ENCODE peak calls at places on chromosomes 5 and 9, in six cellular contexts. One of them, this sample, is unnamed.

GRCh38 chr5:67179695-67180302 is 16.8 kb downstream of the CD180 start:
- DNase-seq in activated naive CD8-positive, alpha-beta T cell treated with anti-CD3 and anti-CD28 coated beads for 36 hours: no peak
- DNase-seq in Caki2: no peak
- DNase-seq in activated CD4-positive, alpha-beta T cell treated with anti-CD3 and anti-CD28 coated beads, Interleukin-2, amount 50 U/mL, for 4 hours: no peak
- DNase-seq in CD8-positive, alpha-beta memory T cell: no peak
- DNase-seq in iPS-NIHi11: no peak
- DNase-seq in this sample: no peak

GRCh38 chr9:35962126-35962906 is 4.4 kb upstream of the OR2S2 start:
- DNase-seq in Caki2: peak
- DNase-seq in iPS-NIHi11: peak
- DNase-seq in activated CD4-positive, alpha-beta T cell treated with anti-CD3 and anti-CD28 coated beads, Interleukin-2, amount 50 U/mL, for 4 hours: no peak
- DNase-seq in CD8-positive, alpha-beta memory T cell: no peak
- DNase-seq in activated naive CD8-positive, alpha-beta T cell treated with anti-CD3 and anti-CD28 coated beads for 36 hours: no peak
- DNase-seq in this sample: no peak

GRCh38 chr9:137694962-137695875 is 76.4 kb downstream of the EHMT1 start:
- DNase-seq in Caki2: no peak
- DNase-seq in activated naive CD8-positive, alpha-beta T cell treated with anti-CD3 and anti-CD28 coated beads for 36 hours: no peak
- DNase-seq in CD8-positive, alpha-beta memory T cell: no peak
- DNase-seq in activated CD4-positive, alpha-beta T cell treated with anti-CD3 and anti-CD28 coated beads, Interleukin-2, amount 50 U/mL, for 4 hours: no peak
- DNase-seq in iPS-NIHi11: peak
- DNase-seq in this sample: no peak

GRCh38 chr9:70683841-70684240 is 269.4 kb upstream of the KLF9 start:
- DNase-seq in iPS-NIHi11: no peak
- DNase-seq in activated CD4-positive, alpha-beta T cell treated with anti-CD3 and anti-CD28 coated beads, Interleukin-2, amount 50 U/mL, for 4 hours: no peak
- DNase-seq in activated naive CD8-positive, alpha-beta T cell treated with anti-CD3 and anti-CD28 coated beads for 36 hours: no peak
- DNase-seq in CD8-positive, alpha-beta memory T cell: no peak
- DNase-seq in Caki2: no peak
- DNase-seq in this sample: no peak

GRCh38 chr9:5231212-5231611 is at the start of gene INSL4:
- DNase-seq in CD8-positive, alpha-beta memory T cell: no peak
- DNase-seq in Caki2: no peak
- DNase-seq in activated naive CD8-positive, alpha-beta T cell treated with anti-CD3 and anti-CD28 coated beads for 36 hours: no peak
- DNase-seq in iPS-NIHi11: no peak
- DNase-seq in activated CD4-positive, alpha-beta T cell treated with anti-CD3 and anti-CD28 coated beads, Interleukin-2, amount 50 U/mL, for 4 hours: no peak
- DNase-seq in this sample: no peak

GRCh38 chr5:140136624-140137023 is 10.9 kb downstream of the IGIP start:
- DNase-seq in activated CD4-positive, alpha-beta T cell treated with anti-CD3 and anti-CD28 coated beads, Interleukin-2, amount 50 U/mL, for 4 hours: no peak
- DNase-seq in Caki2: no peak
- DNase-seq in iPS-NIHi11: no peak
- DNase-seq in CD8-positive, alpha-beta memory T cell: no peak
- DNase-seq in activated naive CD8-positive, alpha-beta T cell treated with anti-CD3 and anti-CD28 coated beads for 36 hours: no peak
- DNase-seq in this sample: no peak

GRCh38 chr5:109865636-109866035 is 175.9 kb downstream of the MAN2A1 start:
- DNase-seq in Caki2: peak
- DNase-seq in activated naive CD8-positive, alpha-beta T cell treated with anti-CD3 and anti-CD28 coated beads for 36 hours: no peak
- DNase-seq in iPS-NIHi11: no peak
- DNase-seq in activated CD4-positive, alpha-beta T cell treated with anti-CD3 and anti-CD28 coated beads, Interleukin-2, amount 50 U/mL, for 4 hours: no peak
- DNase-seq in CD8-positive, alpha-beta memory T cell: no peak
- DNase-seq in this sample: no peak

GRCh38 chr5:3381206-3381825 is 214.3 kb upstream of the IRX1 start:
- DNase-seq in CD8-positive, alpha-beta memory T cell: no peak
- DNase-seq in Caki2: no peak
- DNase-seq in iPS-NIHi11: no peak
- DNase-seq in activated CD4-positive, alpha-beta T cell treated with anti-CD3 and anti-CD28 coated beads, Interleukin-2, amount 50 U/mL, for 4 hours: no peak
- DNase-seq in activated naive CD8-positive, alpha-beta T cell treated with anti-CD3 and anti-CD28 coated beads for 36 hours: no peak
- DNase-seq in this sample: no peak

GRCh38 chr9:132404228-132404881 is 2.3 kb downstream of the TTF1 start:
- DNase-seq in activated CD4-positive, alpha-beta T cell treated with anti-CD3 and anti-CD28 coated beads, Interleukin-2, amount 50 U/mL, for 4 hours: peak
- DNase-seq in Caki2: no peak
- DNase-seq in activated naive CD8-positive, alpha-beta T cell treated with anti-CD3 and anti-CD28 coated beads for 36 hours: peak
- DNase-seq in CD8-positive, alpha-beta memory T cell: no peak
- DNase-seq in iPS-NIHi11: no peak
- DNase-seq in this sample: no peak

GRCh38 chr9:35232867-35233544 is 71.2 kb downstream of the UNC13B start:
- DNase-seq in activated CD4-positive, alpha-beta T cell treated with anti-CD3 and anti-CD28 coated beads, Interleukin-2, amount 50 U/mL, for 4 hours: no peak
- DNase-seq in Caki2: no peak
- DNase-seq in CD8-positive, alpha-beta memory T cell: no peak
- DNase-seq in activated naive CD8-positive, alpha-beta T cell treated with anti-CD3 and anti-CD28 coated beads for 36 hours: no peak
- DNase-seq in iPS-NIHi11: no peak
- DNase-seq in this sample: no peak

GRCh38 chr5:102483736-102484135 is 15.1 kb downstream of the SLCO6A1 start:
- DNase-seq in activated CD4-positive, alpha-beta T cell treated with anti-CD3 and anti-CD28 coated beads, Interleukin-2, amount 50 U/mL, for 4 hours: no peak
- DNase-seq in CD8-positive, alpha-beta memory T cell: no peak
- DNase-seq in Caki2: no peak
- DNase-seq in iPS-NIHi11: no peak
- DNase-seq in activated naive CD8-positive, alpha-beta T cell treated with anti-CD3 and anti-CD28 coated beads for 36 hours: no peak
- DNase-seq in this sample: no peak

GRCh38 chr5:135186662-135187522 is 152.9 kb upstream of the PITX1 start:
- DNase-seq in Caki2: no peak
- DNase-seq in activated naive CD8-positive, alpha-beta T cell treated with anti-CD3 and anti-CD28 coated beads for 36 hours: no peak
- DNase-seq in activated CD4-positive, alpha-beta T cell treated with anti-CD3 and anti-CD28 coated beads, Interleukin-2, amount 50 U/mL, for 4 hours: no peak
- DNase-seq in iPS-NIHi11: no peak
- DNase-seq in CD8-positive, alpha-beta memory T cell: no peak
- DNase-seq in this sample: no peak